ENCODE peak calls at places on chromosomes 5 and 9, in five cellular contexts. J is HCT116, P is T-helper 2 cell, N is NCI-H1417, E is nephron progenitor cell. U is an unnamed sample.

GRCh38 chr9:99666571-99666970 is 155.1 kb upstream of the NR4A3 start:
- DNase-seq in J (no peak), P (no peak), N (no peak), E (no peak), U (peak)

GRCh38 chr9:136012651-136013050 is 51.5 kb upstream of the UBAC1 start:
- DNase-seq in J (no peak), P (no peak), N (no peak), E (peak), U (peak)

GRCh38 chr5:110063640-110064592 is 374.2 kb downstream of the MAN2A1 start:
- DNase-seq in J (no peak), P (no peak), N (no peak), E (no peak), U (no peak)

GRCh38 chr5:131545856-131546255 is 89.2 kb downstream of the RAPGEF6 start:
- DNase-seq in J (no peak), P (no peak), N (no peak), E (no peak), U (no peak)

GRCh38 chr5:90802695-90803317 is 244.2 kb downstream of the ADGRV1 start:
- DNase-seq in J (peak), P (no peak), N (peak), E (peak), U (peak)

GRCh38 chr9:120385606-120386389 is 194.2 kb downstream of the CDK5RAP2 start:
- DNase-seq in J (no peak), P (no peak), N (no peak), E (no peak), U (peak)

GRCh38 chr9:137148661-137149060 is 9.7 kb downstream of the GRIN1 start:
- DNase-seq in J (no peak), P (no peak), N (no peak), E (no peak), U (no peak)

GRCh38 chr9:15308511-15308910 is 1.5 kb upstream of the TTC39B start:
- DNase-seq in J (no peak), P (no peak), N (no peak), E (no peak), U (peak)

GRCh38 chr5:61966991-61967390 is 339.0 kb upstream of the KIF2A start:
- DNase-seq in J (no peak), P (no peak), N (peak), E (no peak), U (peak)

GRCh38 chr5:134083517-134083916 is 31.0 kb upstream of the TCF7 start:
- DNase-seq in J (no peak), P (no peak), N (no peak), E (no peak), U (no peak)

GRCh38 chr5:59525310-59525709 is 368.2 kb downstream of the PDE4D start:
- DNase-seq in J (no peak), P (no peak), N (no peak), E (no peak), U (no peak)

GRCh38 chr9:98226516-98226915 is 28.9 kb downstream of the TBC1D2 start:
- DNase-seq in J (no peak), P (no peak), N (no peak), E (no peak), U (no peak)

GRCh38 chr9:37920471-37921167 is 16.7 kb upstream of the SLC25A51 start:
- DNase-seq in J (no peak), P (no peak), N (no peak), E (peak), U (peak)

GRCh38 chr9:105535920-105536668 is 21.8 kb upstream of the FKTN start:
- DNase-seq in J (no peak), P (no peak), N (no peak), E (no peak), U (no peak)

GRCh38 chr5:179410291-179411160 is 65.3 kb upstream of the ADAMTS2 start:
- DNase-seq in J (no peak), P (no peak), N (no peak), E (no peak), U (no peak)

GRCh38 chr9:20941177-20941690 is 90.2 kb downstream of the HACD4 start:
- DNase-seq in J (peak), P (peak), N (peak), E (peak), U (peak)

GRCh38 chr9:113185271-113185670 is 34.5 kb downstream of the SLC31A2 start:
- DNase-seq in J (no peak), P (no peak), N (no peak), E (no peak), U (no peak)

GRCh38 chr9:79312686-79313421 is 258.9 kb upstream of the TLE4 start:
- DNase-seq in J (no peak), P (no peak), N (no peak), E (no peak), U (no peak)

GRCh38 chr5:55066278-55066677 is 36.2 kb upstream of the GZMA start:
- DNase-seq in J (no peak), P (no peak), N (no peak), E (no peak), U (no peak)

GRCh38 chr9:119365291-119366027 is 3.8 kb downstream of the BRINP1 start:
- DNase-seq in J (no peak), P (no peak), N (peak), E (peak), U (peak)

GRCh38 chr5:148735301-148735700 is 81.0 kb upstream of the HTR4 start:
- DNase-seq in J (no peak), P (no peak), N (no peak), E (no peak), U (no peak)

GRCh38 chr9:131422241-131422792 is 28.4 kb downstream of the PRRC2B start:
- DNase-seq in J (no peak), P (no peak), N (peak), E (no peak), U (peak)

GRCh38 chr9:123377211-123377971 is 21.4 kb downstream of the CRB2 start:
- DNase-seq in J (no peak), P (no peak), N (no peak), E (peak), U (peak)

GRCh38 chr5:170496629-170497028 is 7.2 kb upstream of the KCNIP1 start:
- DNase-seq in J (no peak), P (no peak), N (no peak), E (no peak), U (no peak)

GRCh38 chr5:92634883-92635282 is 946.1 kb downstream of the NR2F1-AS1 start:
- DNase-seq in J (no peak), P (no peak), N (peak), E (no peak), U (peak)

GRCh38 chr5:139759219-139759721 is 36.3 kb upstream of the PSD2 start:
- DNase-seq in J (no peak), P (no peak), N (no peak), E (peak), U (peak)

GRCh38 chr5:72366324-72366976 is 46.3 kb downstream of the PTCD2 start:
- DNase-seq in J (peak), P (no peak), N (no peak), E (peak), U (peak)